ENCODE peak calls at places on chromosomes 11 and 22, in four cellular contexts. O is stimulated activated CD4-positive, alpha-beta T cell treated with anti-CD3 and anti-CD28 coated beads, Interleukin-1b, Interleukin-23, amount 100 ng/mL, for 1 hour; I is HCT116; C is stimulated activated naive B cell treated with anti-CD40 and anti-IgM and Interleukin-4, amounts not matched to agents 10 μg/mL and 1 μg/mL and 100 μg/mL, for 72 hours. D is an unnamed sample.

GRCh38 chr11:86249307-86250098 is 5.0 kb downstream of the EED start:
- DNase-seq in O (no peak), I (no peak), C (no peak), D (no peak)

GRCh38 chr11:86940122-86940777 is 14.9 kb downstream of the FZD4 start:
- DNase-seq in O (no peak), I (no peak), C (no peak), D (no peak)

GRCh38 chr11:126843096-126843495 is 157.5 kb downstream of the KIRREL3 start:
- DNase-seq in O (no peak), I (no peak), C (no peak), D (no peak)

GRCh38 chr22:38230108-38230825 is 28.5 kb downstream of the MAFF start:
- DNase-seq in O (no peak), I (no peak), C (no peak), D (no peak)

GRCh38 chr22:24432059-24432853 is 4.9 kb downstream of the ADORA2A start:
- DNase-seq in O (no peak), I (no peak), C (no peak), D (no peak)

GRCh38 chr11:46361283-46362145 is 14.3 kb downstream of the DGKZ start:
- DNase-seq in O (no peak), I (no peak), C (peak; percentile 40), D (no peak)

GRCh38 chr11:111570796-111571195 is 30.3 kb downstream of the LAYN start:
- DNase-seq in O (no peak), I (no peak), C (no peak), D (no peak)

GRCh38 chr11:134592391-134592990 is 180.4 kb upstream of the B3GAT1 start:
- DNase-seq in O (peak; percentile 10), I (peak; percentile 49), C (no peak), D (peak; percentile 19)

GRCh38 chr11:17770048-17770652 is 35.6 kb downstream of the KCNC1 start:
- DNase-seq in O (no peak), I (no peak), C (no peak), D (no peak)

GRCh38 chr11:57116654-57117053 is 65.1 kb upstream of the LRRC55 start:
- DNase-seq in O (no peak), I (peak; percentile 19), C (peak; percentile 1), D (peak; percentile 78)

GRCh38 chr11:60370811-60371297 is 7.5 kb upstream of the MS4A7 start:
- DNase-seq in O (no peak), I (no peak), C (no peak), D (peak; percentile 51)

GRCh38 chr11:69131644-69132300 is 24.0 kb upstream of the SMIM38 start:
- DNase-seq in O (no peak), I (peak; percentile 66), C (no peak), D (peak; percentile 87)

GRCh38 chr11:126585388-126586302 is 230.2 kb downstream of the ST3GAL4 start:
- DNase-seq in O (no peak), I (no peak), C (no peak), D (no peak)

GRCh38 chr22:48713266-48714205 is 1114.1 kb downstream of the BRD1 start:
- DNase-seq in O (no peak), I (no peak), C (no peak), D (no peak)

GRCh38 chr11:2194877-2195755 is 23.5 kb upstream of the TH start:
- DNase-seq in O (peak; percentile 39), I (no peak), C (peak; percentile 22), D (peak; percentile 56)

GRCh38 chr11:94011478-94011877 is 9.7 kb upstream of the HEPHL1 start:
- DNase-seq in O (no peak), I (no peak), C (no peak), D (no peak)

GRCh38 chr11:41921991-41922390 is 462.5 kb upstream of the LRRC4C start:
- DNase-seq in O (no peak), I (no peak), C (no peak), D (no peak)

D was measured in trophoblast cell.